ENCODE peak calls at places on chromosomes 7 and 10, in four cellular contexts. R is endothelial cell, C is body of pancreas, W is astrocyte. V is an unnamed sample.

GRCh38 chr7:17948503-17949238 is 8.4 kb upstream of the SNX13 start:
- DNase-seq in W (no peak), C (no peak), R (no peak), V (no peak)

GRCh38 chr10:42929993-42930392 is 146.9 kb upstream of the RET start:
- DNase-seq in W (no peak), C (no peak), R (no peak), V (no peak)

GRCh38 chr10:1628757-1629156 is 108.6 kb downstream of the ADARB2 start:
- DNase-seq in W (no peak), R (no peak), C (no peak), V (no peak)

GRCh38 chr10:125521721-125522680 is 161.0 kb downstream of the TEX36 start:
- DNase-seq in W (no peak), C (no peak), R (peak), V (no peak)

GRCh38 chr7:22549667-22550513 is 49.9 kb upstream of the STEAP1B start:
- DNase-seq in R (peak), W (no peak), C (peak), V (no peak)

GRCh38 chr7:1998146-1998545 is 234.6 kb downstream of the MAD1L1 start:
- DNase-seq in C (no peak), W (no peak), R (no peak), V (no peak)

GRCh38 chr10:59360605-59361515 is 1.5 kb downstream of the FAM13C start:
- DNase-seq in W (peak), C (no peak), R (no peak), V (no peak)

GRCh38 chr10:78515037-78515872 is 481.6 kb downstream of the RPS24 start:
- DNase-seq in R (no peak), W (no peak), C (no peak), V (no peak)

GRCh38 chr10:31397852-31398251 is 78.8 kb downstream of the ZEB1 start:
- DNase-seq in R (no peak), W (no peak), C (no peak), V (no peak)

GRCh38 chr10:95384011-95384704 is 93.4 kb upstream of the PDLIM1 start:
- DNase-seq in R (no peak), C (no peak), W (no peak), V (no peak)

GRCh38 chr10:106609867-106610266 is 554.6 kb downstream of the SORCS1 start:
- DNase-seq in W (no peak), R (no peak), C (no peak), V (no peak)

GRCh38 chr10:44963772-44964633 is 4.4 kb downstream of the RASSF4 start:
- DNase-seq in C (peak), W (no peak), R (no peak), V (peak)
- TF ChIP-seq CTCF in C (no peak), W (no peak), R (no peak), V (no peak)

DNA sequence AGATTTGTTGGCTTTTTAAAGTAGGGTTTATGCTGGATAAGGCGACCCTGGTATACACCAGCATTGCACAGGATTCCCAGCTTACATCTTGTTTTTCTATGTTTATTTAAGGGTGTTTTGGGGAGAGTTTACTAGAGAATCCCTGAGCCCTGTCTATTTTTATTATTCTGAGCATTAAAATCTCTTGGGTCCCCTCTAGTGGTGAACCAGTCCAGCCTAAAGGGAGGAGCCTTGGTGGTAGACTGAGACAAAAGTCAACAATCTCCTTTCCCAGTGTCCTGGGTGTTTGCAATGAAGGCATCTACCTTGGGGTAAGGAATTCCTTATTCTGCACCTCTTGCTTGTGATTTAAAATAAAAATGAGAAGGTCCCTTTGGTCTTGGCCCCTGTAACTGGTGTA is 38.2 kb downstream of the ANTXRL start:
- DNase-seq in W (no peak), C (no peak), R (no peak), V (no peak)
- TF ChIP-seq CTCF in W (no peak), C (peak), R (no peak), V (peak)

GRCh38 chr10:89701238-89702120 is at the start of gene KIF20B:
- DNase-seq in R (peak), W (peak), C (peak), V (peak)
- TF ChIP-seq CTCF in R (no peak), W (no peak), C (peak), V (peak)

GRCh38 chr10:113139695-113140094 is 189.6 kb downstream of the TCF7L2 start:
- DNase-seq in C (no peak), R (no peak), W (peak), V (no peak)
- TF ChIP-seq CTCF in C (no peak), R (no peak), W (peak), V (peak)

DNA sequence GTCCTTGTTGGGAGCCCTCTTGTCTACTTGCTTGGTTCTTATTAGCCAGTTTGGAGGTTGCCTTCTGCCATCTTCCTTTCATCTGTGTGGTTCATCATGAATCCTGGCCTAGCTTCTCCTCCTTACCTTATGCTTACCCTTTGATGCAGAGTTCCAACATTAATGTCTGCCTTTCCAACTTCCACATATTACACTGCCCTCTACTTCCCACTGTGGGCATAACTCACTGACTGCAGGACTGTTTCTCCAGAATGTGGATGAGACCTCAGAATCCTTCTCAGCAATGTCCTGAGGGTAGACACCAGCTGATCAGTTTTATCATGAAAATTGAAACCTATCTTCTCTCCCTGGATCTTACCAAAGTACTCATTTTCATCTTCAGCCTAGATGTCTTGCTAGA is 491.0 kb downstream of the LRMDA start:
- DNase-seq in R (no peak), W (no peak), C (no peak), V (no peak)
- TF ChIP-seq CTCF in R (no peak), W (no peak), C (peak), V (peak)

GRCh38 chr7:94276797-94277196 is 117.9 kb upstream of the COL1A2 start:
- DNase-seq in C (no peak), R (no peak), W (no peak), V (no peak)
- TF ChIP-seq CTCF in C (peak), R (no peak), W (peak), V (peak)

DNA sequence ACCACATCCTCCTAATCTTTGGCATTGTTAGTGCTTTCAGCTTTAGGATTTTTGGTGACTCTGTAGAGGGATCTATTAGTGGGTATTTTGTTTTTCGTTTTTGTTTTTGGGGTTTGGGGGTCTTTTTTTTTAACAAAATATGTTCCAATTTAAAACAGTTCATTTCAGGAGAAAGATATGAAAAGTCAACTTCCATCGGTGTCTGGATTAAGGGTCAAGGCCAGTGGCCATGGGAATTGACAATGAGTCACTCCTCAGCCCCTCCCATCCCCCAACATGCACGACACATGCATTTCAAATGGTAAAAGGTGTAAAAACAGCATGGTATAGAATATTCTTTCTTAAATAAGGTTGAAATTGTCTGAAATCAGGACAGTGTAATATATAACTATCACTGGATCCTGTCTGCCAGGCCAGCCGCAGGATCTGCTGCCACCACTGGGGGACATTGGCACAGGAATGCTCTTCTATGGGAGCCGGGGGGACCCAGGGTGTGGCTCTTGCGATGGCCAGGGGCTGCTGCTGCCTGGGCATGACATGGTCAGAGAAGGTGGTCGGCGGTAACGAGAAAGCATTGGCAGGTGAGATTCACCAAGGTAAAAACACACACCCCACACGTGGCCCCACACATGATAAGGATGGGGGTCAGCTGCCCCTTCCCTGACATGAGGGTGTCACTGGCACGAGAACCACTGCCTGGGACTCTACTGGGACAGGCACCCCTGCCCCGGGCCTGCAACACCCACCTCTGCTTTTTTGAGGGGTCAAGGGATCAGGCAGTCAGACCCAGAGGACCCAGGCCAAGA is 126.2 kb upstream of the KCTD7 start:
- DNase-seq in R (no peak), W (no peak), C (no peak), V (no peak)
- TF ChIP-seq CTCF in R (no peak), W (peak), C (no peak), V (peak)